ENCODE peak calls at places on chromosome 22, in four cellular contexts. One of them, this sample, is unnamed. For H3K36me3, the result is how much of the 10 kb centered on the place peaks cover.

GRCh38 chr22:37069719-37070118 is 18.2 kb downstream of the KCTD17 start:
- DNase-seq in IMR-90: no peak
- DNase-seq in K562: no peak
- DNase-seq in GM12878: no peak
- DNase-seq in this sample: no peak

GRCh38 chr22:38873469-38874411 is 1.7 kb upstream of the CBX6 start:
- DNase-seq in K562: no peak
- DNase-seq in GM12878: peak
- DNase-seq in IMR-90: no peak
- DNase-seq in this sample: no peak

GRCh38 chr22:37803636-37804371 is 3.9 kb upstream of the GCAT start:
- DNase-seq in K562: no peak
- DNase-seq in IMR-90: no peak
- DNase-seq in GM12878: no peak
- DNase-seq in this sample: no peak

GRCh38 chr22:23164091-23164490 is 16.2 kb upstream of the BCR start:
- DNase-seq in GM12878: no peak
- DNase-seq in IMR-90: no peak
- DNase-seq in K562: peak
- DNase-seq in this sample: no peak

GRCh38 chr22:26767351-26767970 is 110.1 kb downstream of the MIAT start:
- DNase-seq in K562: no peak
- DNase-seq in GM12878: no peak
- DNase-seq in IMR-90: no peak
- DNase-seq in this sample: no peak

GRCh38 chr22:46007003-46007847 is 30.3 kb upstream of the WNT7B start:
- DNase-seq in GM12878: no peak
- DNase-seq in IMR-90: peak
- DNase-seq in K562: no peak
- DNase-seq in this sample: peak

GRCh38 chr22:45227645-45228400 is 12.9 kb downstream of the KIAA0930 start:
- DNase-seq in GM12878: no peak
- DNase-seq in IMR-90: no peak
- DNase-seq in K562: no peak
- DNase-seq in this sample: no peak

GRCh38 chr22:24185001-24185500 is 3.8 kb downstream of the SUSD2 start:
- DNase-seq in K562: no peak
- DNase-seq in GM12878: no peak
- DNase-seq in IMR-90: no peak
- DNase-seq in this sample: no peak

GRCh38 chr22:33382427-33382826 is 324.2 kb upstream of the SYN3 start:
- DNase-seq in IMR-90: no peak
- DNase-seq in GM12878: no peak
- DNase-seq in K562: no peak
- DNase-seq in this sample: no peak

GRCh38 chr22:17896552-17896951 is 122.3 kb upstream of the BID start:
- DNase-seq in IMR-90: peak
- DNase-seq in K562: peak
- DNase-seq in GM12878: no peak
- DNase-seq in this sample: no peak

GRCh38 chr22:37967637-37968451 is 14.3 kb downstream of the POLR2F start:
- DNase-seq in IMR-90: no peak
- DNase-seq in GM12878: no peak
- DNase-seq in K562: no peak
- DNase-seq in this sample: no peak

GRCh38 chr22:19495562-19496323 is 16.0 kb downstream of the CDC45 start:
- DNase-seq in IMR-90: peak
- DNase-seq in K562: peak
- DNase-seq in GM12878: no peak
- DNase-seq in this sample: peak

GRCh38 chr22:37599161-37599560 is 9.5 kb upstream of the GGA1 start:
- DNase-seq in K562: no peak
- DNase-seq in IMR-90: no peak
- DNase-seq in GM12878: no peak
- DNase-seq in this sample: no peak

GRCh38 chr22:20405291-20405930 is 11.5 kb downstream of the ZNF74 start:
- DNase-seq in IMR-90: no peak
- DNase-seq in K562: no peak
- DNase-seq in GM12878: no peak
- DNase-seq in this sample: no peak

GRCh38 chr22:36052505-36052941 is 23.9 kb upstream of the RBFOX2 start:
- DNase-seq in K562: peak
- DNase-seq in GM12878: no peak
- DNase-seq in IMR-90: peak
- DNase-seq in this sample: no peak

GRCh38 chr22:38871360-38872171 is 450 bp downstream of the CBX6 start:
- DNase-seq in IMR-90: no peak
- DNase-seq in GM12878: no peak
- DNase-seq in K562: peak
- DNase-seq in this sample: no peak

GRCh38 chr22:32661737-32662586 is 139.5 kb upstream of the TIMP3 start:
- DNase-seq in GM12878: no peak
- DNase-seq in IMR-90: peak
- DNase-seq in K562: no peak
- DNase-seq in this sample: no peak

GRCh38 chr22:44461083-44461375 is 37.0 kb downstream of the RTL6 start:
- DNase-seq in K562: no peak
- DNase-seq in GM12878: no peak
- DNase-seq in IMR-90: no peak
- DNase-seq in this sample: no peak

GRCh38 chr22:32473388-32473952 is 1.1 kb upstream of the FBXO7 start:
- DNase-seq in K562: peak
- DNase-seq in IMR-90: peak
- DNase-seq in GM12878: peak
- DNase-seq in this sample: peak

GRCh38 chr22:34454598-34454997 is 534.3 kb upstream of the LARGE1 start:
- DNase-seq in K562: no peak
- DNase-seq in GM12878: no peak
- DNase-seq in IMR-90: no peak
- DNase-seq in this sample: no peak

GRCh38 chr22:43747877-43748276 is 64.2 kb downstream of the EFCAB6 start:
- DNase-seq in GM12878: no peak
- DNase-seq in K562: no peak
- DNase-seq in IMR-90: no peak
- DNase-seq in this sample: no peak

GRCh38 chr22:36365020-36365411 is 22.8 kb downstream of the MYH9 start:
- DNase-seq in GM12878: no peak
- DNase-seq in K562: peak
- DNase-seq in IMR-90: peak
- DNase-seq in this sample: peak

GRCh38 chr22:45082795-45083194 is 73.0 kb upstream of the PHF21B start:
- DNase-seq in GM12878: no peak
- DNase-seq in K562: peak
- DNase-seq in IMR-90: no peak
- DNase-seq in this sample: no peak

GRCh38 chr22:42964994-42965699 is 49.8 kb downstream of the PACSIN2 start:
- DNase-seq in IMR-90: peak
- DNase-seq in GM12878: no peak
- DNase-seq in K562: no peak
- DNase-seq in this sample: no peak

GRCh38 chr22:36369004-36369921 is 18.5 kb downstream of the MYH9 start:
- DNase-seq in IMR-90: peak
- DNase-seq in GM12878: no peak
- DNase-seq in K562: no peak
- DNase-seq in this sample: peak

GRCh38 chr22:32920032-32920628 is 118.6 kb downstream of the TIMP3 start:
- DNase-seq in IMR-90: peak
- DNase-seq in GM12878: no peak
- DNase-seq in K562: no peak
- DNase-seq in this sample: no peak

GRCh38 chr22:49046546-49047305 is 780.9 kb downstream of the BRD1 start:
- DNase-seq in GM12878: no peak
- DNase-seq in K562: peak
- DNase-seq in IMR-90: no peak
- DNase-seq in this sample: no peak

GRCh38 chr22:36383110-36383581 is 4.6 kb downstream of the MYH9 start:
- DNase-seq in K562: no peak
- DNase-seq in GM12878: peak
- DNase-seq in IMR-90: peak
- DNase-seq in this sample: peak

GRCh38 chr22:19820880-19821522 is 33.7 kb downstream of the GNB1L start:
- DNase-seq in K562: no peak
- DNase-seq in IMR-90: no peak
- DNase-seq in GM12878: no peak
- DNase-seq in this sample: no peak

GRCh38 chr22:27439131-27439530 is 362.4 kb downstream of the MN1 start:
- DNase-seq in IMR-90: no peak
- DNase-seq in GM12878: no peak
- DNase-seq in K562: no peak
- DNase-seq in this sample: no peak

GRCh38 chr22:42939451-42939881 is 75.5 kb downstream of the PACSIN2 start:
- DNase-seq in GM12878: no peak
- DNase-seq in K562: no peak
- DNase-seq in IMR-90: no peak
- DNase-seq in this sample: peak

GRCh38 chr22:45272498-45272897 is 12.3 kb upstream of the UPK3A start:
- DNase-seq in K562: no peak
- DNase-seq in IMR-90: no peak
- DNase-seq in GM12878: no peak
- DNase-seq in this sample: no peak

GRCh38 chr22:49827307-49827852 is 293 bp downstream of the BRD1 start:
- DNase-seq in GM12878: no peak
- DNase-seq in IMR-90: no peak
- DNase-seq in K562: peak
- DNase-seq in this sample: no peak

GRCh38 chr22:43110927-43111623 is 525 bp downstream of the BIK start:
- DNase-seq in IMR-90: no peak
- DNase-seq in GM12878: no peak
- DNase-seq in K562: no peak
- DNase-seq in this sample: no peak

GRCh38 chr22:42910221-42910942 is 53.3 kb upstream of the ARFGAP3 start:
- DNase-seq in K562: no peak
- DNase-seq in GM12878: no peak
- DNase-seq in IMR-90: no peak
- DNase-seq in this sample: no peak

GRCh38 chr22:40218152-40218551 is 40.4 kb downstream of the TNRC6B start:
- DNase-seq in K562: no peak
- DNase-seq in GM12878: no peak
- DNase-seq in IMR-90: no peak
- DNase-seq in this sample: no peak

GRCh38 chr22:40215266-40215665 is 37.5 kb downstream of the TNRC6B start:
- DNase-seq in K562: no peak
- DNase-seq in GM12878: no peak
- DNase-seq in IMR-90: no peak
- DNase-seq in this sample: peak

GRCh38 chr22:40218723-40219294 is 41.1 kb downstream of the TNRC6B start:
- DNase-seq in GM12878: no peak
- DNase-seq in IMR-90: peak
- DNase-seq in K562: no peak
- DNase-seq in this sample: no peak

GRCh38 chr22:40213478-40213877 is 35.8 kb downstream of the TNRC6B start:
- DNase-seq in K562: no peak
- DNase-seq in IMR-90: no peak
- DNase-seq in GM12878: no peak
- DNase-seq in this sample: peak

DNA sequence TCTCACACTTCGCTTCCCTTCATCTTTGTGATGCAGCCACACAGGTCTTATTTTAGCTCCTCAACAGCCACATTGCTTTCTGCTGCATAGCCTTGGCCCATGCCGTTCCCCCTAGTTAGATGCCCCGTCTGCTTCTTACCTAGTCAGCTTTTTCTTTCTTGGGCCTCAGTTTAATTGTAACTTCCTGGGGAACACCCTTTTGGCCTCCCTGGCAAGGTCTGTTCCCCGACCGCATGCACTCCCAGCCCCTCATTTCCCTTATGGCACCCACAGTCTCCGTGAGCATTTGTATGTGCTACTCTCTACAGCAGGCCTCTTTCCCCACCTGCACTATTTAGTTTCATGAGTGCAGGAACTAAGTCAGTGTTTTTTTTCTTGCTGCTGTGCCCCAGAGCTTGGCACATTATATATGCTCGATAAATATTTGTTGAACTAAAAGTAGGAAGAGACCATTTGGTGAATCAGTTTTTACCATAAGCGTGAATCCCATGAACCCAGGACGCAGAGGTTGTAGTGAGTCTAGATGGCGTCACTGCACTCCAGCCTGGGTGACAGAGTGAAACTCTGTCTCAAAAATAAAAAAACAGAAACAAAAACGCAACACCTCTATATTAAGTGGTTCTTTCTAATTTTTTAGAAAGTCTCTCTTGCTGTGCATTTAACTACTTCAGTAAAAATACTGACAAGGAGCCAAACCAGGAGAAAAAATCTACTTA is 38.5 kb downstream of the TNRC6B start:
- DNase-seq in K562: no peak
- DNase-seq in IMR-90: no peak
- DNase-seq in GM12878: peak
- DNase-seq in this sample: no peak
- TF ChIP-seq FOS in K562: no peak
- TF ChIP-seq FOS in IMR-90: no peak
- TF ChIP-seq FOS in GM12878: no peak
- TF ChIP-seq FOS in this sample: no peak

GRCh38 chr22:21686634-21687393 is 21.0 kb downstream of the PPIL2 start:
- DNase-seq in K562: peak
- DNase-seq in IMR-90: no peak
- DNase-seq in GM12878: no peak
- DNase-seq in this sample: no peak

GRCh38 chr22:21690401-21690801 is 24.6 kb downstream of the PPIL2 start:
- DNase-seq in K562: no peak
- DNase-seq in GM12878: peak
- DNase-seq in IMR-90: no peak
- DNase-seq in this sample: no peak

GRCh38 chr22:21688706-21689381 is 23.0 kb downstream of the PPIL2 start:
- DNase-seq in K562: peak
- DNase-seq in IMR-90: no peak
- DNase-seq in GM12878: no peak
- DNase-seq in this sample: no peak

GRCh38 chr22:21687685-21688259 is 22.0 kb downstream of the PPIL2 start:
- DNase-seq in IMR-90: no peak
- DNase-seq in K562: peak
- DNase-seq in GM12878: no peak
- DNase-seq in this sample: no peak

DNA sequence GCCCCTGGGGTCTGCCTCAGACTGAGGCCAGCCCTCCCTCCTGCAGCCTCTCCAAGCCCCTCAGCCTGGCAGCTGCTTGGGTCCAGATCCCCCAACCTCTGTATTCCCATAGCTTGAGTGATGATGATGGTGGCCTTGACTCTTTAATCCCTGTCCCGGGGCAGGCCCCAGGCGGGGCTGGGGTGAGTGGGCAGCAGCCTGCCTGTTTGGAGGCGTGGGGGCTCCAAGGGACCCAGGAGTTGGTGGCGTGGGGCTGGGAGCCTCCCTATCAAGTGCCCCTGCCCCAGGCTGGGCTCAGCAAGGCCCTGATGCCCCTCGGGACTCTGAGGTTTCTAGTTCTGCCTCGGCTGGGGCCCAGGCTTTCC is 22.5 kb downstream of the PPIL2 start:
- DNase-seq in K562: peak
- DNase-seq in IMR-90: no peak
- DNase-seq in GM12878: no peak
- DNase-seq in this sample: no peak
- H3K36me3 ChIP-seq in K562: half or more
- H3K36me3 ChIP-seq in IMR-90: half or more
- H3K36me3 ChIP-seq in GM12878: under half
- H3K36me3 ChIP-seq in this sample: under half

GRCh38 chr22:47957649-47958048 is 1195.2 kb downstream of the TBC1D22A start:
- DNase-seq in GM12878: no peak
- DNase-seq in IMR-90: no peak
- DNase-seq in K562: no peak
- DNase-seq in this sample: no peak
- H3K27ac ChIP-seq in GM12878: no peak
- H3K27ac ChIP-seq in IMR-90: no peak
- H3K27ac ChIP-seq in K562: no peak
- H3K27ac ChIP-seq in this sample: no peak

GRCh38 chr22:22099194-22099486 is 116.6 kb upstream of the TOP3B start:
- DNase-seq in GM12878: peak
- DNase-seq in K562: no peak
- DNase-seq in IMR-90: no peak
- DNase-seq in this sample: no peak
- TF ChIP-seq FOS in GM12878: no peak
- TF ChIP-seq FOS in K562: no peak
- TF ChIP-seq FOS in IMR-90: no peak
- TF ChIP-seq FOS in this sample: no peak